ENCODE peak calls at places on chromosomes 16 and 17, in six cellular contexts. S is A549; H is GM12878; O is GM23248; Q is CD8-positive, alpha-beta memory T cell; W is stomach. D is an unnamed sample. For H3K4me1 and H3K9me3, the result is how much of the 10 kb centered on the place peaks cover.

GRCh38 chr16:81902025-81902424 is 109.2 kb downstream of the SDR42E1 start:
- DNase-seq in S (no peak), H (no peak), O (no peak), Q (no peak), W (no peak), D (no peak)

GRCh38 chr17:47292206-47292605 is 31.5 kb upstream of the EFCAB13 start:
- DNase-seq in S (no peak), H (no peak), O (no peak), Q (no peak), W (no peak), D (no peak)

GRCh38 chr16:22063888-22064467 is 28.4 kb upstream of the VWA3A start:
- DNase-seq in S (no peak), H (no peak), O (no peak), Q (no peak), W (no peak), D (no peak)

GRCh38 chr17:31738067-31738466 is 121.0 kb downstream of the COPRS start:
- DNase-seq in S (peak), H (no peak), O (no peak), Q (no peak), W (no peak), D (no peak)

GRCh38 chr17:41392278-41392677 is 5.1 kb downstream of the KRT31 start:
- DNase-seq in S (no peak), H (no peak), O (peak), Q (no peak), W (no peak), D (no peak)

GRCh38 chr17:44987194-44987882 is 19.2 kb upstream of the C1QL1 start:
- DNase-seq in S (no peak), H (no peak), O (peak), Q (no peak), W (no peak), D (peak)

GRCh38 chr16:31093132-31093703 is 1.4 kb downstream of the VKORC1 start:
- DNase-seq in S (peak), H (no peak), O (peak), Q (no peak), W (no peak), D (peak)

GRCh38 chr16:89110641-89111040 is 17.0 kb downstream of the ACSF3 start:
- DNase-seq in S (no peak), H (no peak), O (no peak), Q (no peak), W (no peak), D (no peak)

GRCh38 chr17:37570527-37571093 is 38.6 kb downstream of the SYNRG start:
- DNase-seq in S (peak), H (no peak), O (peak), Q (no peak), W (peak), D (peak)

GRCh38 chr17:263773-264172 is 82.3 kb upstream of the DOC2B start:
- DNase-seq in S (no peak), H (no peak), O (no peak), Q (no peak), W (no peak), D (no peak)

GRCh38 chr16:30551781-30552180 is 6.4 kb downstream of the ZNF764 start:
- DNase-seq in S (no peak), H (no peak), O (no peak), Q (peak), W (no peak), D (no peak)

GRCh38 chr17:51258756-51259573 is 884 bp downstream of the MBTD1 start:
- DNase-seq in S (peak), H (no peak), O (peak), Q (no peak), W (no peak), D (peak)

GRCh38 chr16:88993946-88994600 is 17.1 kb upstream of the CBFA2T3 start:
- DNase-seq in S (no peak), H (no peak), O (no peak), Q (no peak), W (no peak), D (no peak)

GRCh38 chr17:71423871-71424546 is 696.8 kb upstream of the SOX9 start:
- DNase-seq in S (peak), H (no peak), O (peak), Q (no peak), W (no peak), D (no peak)

GRCh38 chr17:27157898-27158297 is 136.0 kb upstream of the WSB1 start:
- DNase-seq in S (no peak), H (no peak), O (no peak), Q (no peak), W (no peak), D (no peak)

GRCh38 chr17:74730491-74731346 is 6.3 kb upstream of the RAB37 start:
- DNase-seq in S (no peak), H (no peak), O (no peak), Q (peak), W (no peak), D (no peak)

GRCh38 chr17:20196314-20196713 is 187.2 kb downstream of the SPECC1 start:
- DNase-seq in S (no peak), H (no peak), O (no peak), Q (no peak), W (no peak), D (no peak)

GRCh38 chr17:76969598-76970172 is 101.5 kb downstream of the MGAT5B start:
- DNase-seq in S (no peak), H (no peak), O (peak), Q (peak), W (no peak), D (peak)

GRCh38 chr17:75864448-75864871 is 9.3 kb upstream of the WBP2 start:
- DNase-seq in S (no peak), H (peak), O (peak), Q (peak), W (peak), D (no peak)

GRCh38 chr17:42553161-42553818 is 567 bp downstream of the HSD17B1 start:
- DNase-seq in S (peak), H (no peak), O (no peak), Q (no peak), W (no peak), D (peak)

GRCh38 chr16:20336955-20337354 is 9.6 kb upstream of the GP2 start:
- DNase-seq in S (no peak), H (no peak), O (no peak), Q (no peak), W (no peak), D (no peak)

GRCh38 chr17:64190468-64190867 is 60.5 kb upstream of the ERN1 start:
- DNase-seq in S (no peak), H (no peak), O (no peak), Q (no peak), W (no peak), D (peak)

GRCh38 chr17:39573447-39574298 is 34.0 kb downstream of the NEUROD2 start:
- DNase-seq in S (peak), H (no peak), O (peak), Q (no peak), W (peak), D (peak)

GRCh38 chr16:87895641-87896141 is 26.4 kb upstream of the SLC7A5 start:
- DNase-seq in S (no peak), H (peak), O (peak), Q (peak), W (peak), D (no peak)

GRCh38 chr16:83928341-83929055 is 24.5 kb upstream of the OSGIN1 start:
- DNase-seq in S (no peak), H (no peak), O (peak), Q (no peak), W (no peak), D (no peak)

GRCh38 chr17:42414782-42415409 is 8.2 kb downstream of the CAVIN1 start:
- DNase-seq in S (no peak), H (no peak), O (no peak), Q (no peak), W (no peak), D (no peak)

GRCh38 chr17:4329838-4330237 is 36.6 kb downstream of the UBE2G1 start:
- DNase-seq in S (peak), H (no peak), O (peak), Q (no peak), W (no peak), D (no peak)

GRCh38 chr16:86984975-86985655 is 332.1 kb downstream of the C16orf95 start:
- DNase-seq in S (no peak), H (no peak), O (peak), Q (no peak), W (no peak), D (no peak)

GRCh38 chr16:56643080-56643778 is 4.8 kb downstream of the MT1A start:
- DNase-seq in S (peak), H (no peak), O (peak), Q (peak), W (peak), D (peak)

GRCh38 chr17:17819561-17819995 is 17.2 kb downstream of the SREBF1 start:
- DNase-seq in S (peak), H (peak), O (peak), Q (peak), W (peak), D (peak)

GRCh38 chr17:17819111-17819510 is 17.7 kb downstream of the SREBF1 start:
- DNase-seq in S (no peak), H (no peak), O (no peak), Q (no peak), W (no peak), D (no peak)

GRCh38 chr17:17816831-17817551 is 19.8 kb downstream of the SREBF1 start:
- DNase-seq in S (no peak), H (no peak), O (no peak), Q (no peak), W (no peak), D (no peak)

GRCh38 chr17:17817552-17817947 is 19.2 kb downstream of the SREBF1 start:
- DNase-seq in S (no peak), H (no peak), O (no peak), Q (no peak), W (no peak), D (no peak)

DNA sequence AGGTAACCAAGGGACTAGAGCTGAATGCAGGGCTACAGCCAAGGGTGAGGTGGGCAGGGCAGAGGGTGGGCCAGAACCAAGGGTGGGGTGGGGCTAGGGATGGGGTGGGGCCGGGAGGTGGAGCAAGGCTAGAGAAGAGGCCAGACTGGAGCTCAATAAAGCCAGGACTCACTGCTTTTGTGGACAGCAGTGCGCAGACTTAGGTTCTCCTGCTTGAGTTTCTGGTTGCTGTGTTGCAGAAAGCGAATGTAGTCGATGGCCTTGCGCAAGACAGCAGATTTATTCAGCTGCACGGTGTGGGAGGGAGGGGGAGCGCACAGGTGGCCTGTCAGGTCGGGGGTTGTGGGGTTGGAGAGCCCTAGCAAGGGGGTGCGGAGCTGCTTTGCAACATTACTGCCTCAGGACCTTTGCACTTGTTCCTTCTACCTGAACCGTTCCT is 18.7 kb downstream of the SREBF1 start:
- DNase-seq in S (peak), H (no peak), O (peak), Q (no peak), W (no peak), D (peak)
- H3K4me1 ChIP-seq in S (half or more), H (under half), O (under half), Q (under half), W (under half), D (under half)

GRCh38 chr16:3377917-3378316 is 22.2 kb downstream of the OR2C1 start:
- DNase-seq in S (no peak), H (no peak), O (no peak), Q (no peak), W (no peak), D (no peak)
- H3K9me3 ChIP-seq in S (half or more), H (under half), O (under half), Q (under half), W (half or more), D (under half)

GRCh38 chr16:69089091-69089912 is 16.2 kb upstream of the HAS3 start:
- DNase-seq in S (peak), H (peak), O (no peak), Q (no peak), W (peak), D (peak)

GRCh38 chr16:69088684-69089083 is 16.8 kb upstream of the HAS3 start:
- DNase-seq in S (no peak), H (no peak), O (no peak), Q (no peak), W (no peak), D (no peak)

GRCh38 chr16:69084301-69084700 is 21.2 kb upstream of the HAS3 start:
- DNase-seq in S (no peak), H (no peak), O (peak), Q (no peak), W (no peak), D (no peak)

GRCh38 chr16:69085032-69085695 is 20.3 kb upstream of the HAS3 start:
- DNase-seq in S (no peak), H (no peak), O (no peak), Q (no peak), W (no peak), D (no peak)

DNA sequence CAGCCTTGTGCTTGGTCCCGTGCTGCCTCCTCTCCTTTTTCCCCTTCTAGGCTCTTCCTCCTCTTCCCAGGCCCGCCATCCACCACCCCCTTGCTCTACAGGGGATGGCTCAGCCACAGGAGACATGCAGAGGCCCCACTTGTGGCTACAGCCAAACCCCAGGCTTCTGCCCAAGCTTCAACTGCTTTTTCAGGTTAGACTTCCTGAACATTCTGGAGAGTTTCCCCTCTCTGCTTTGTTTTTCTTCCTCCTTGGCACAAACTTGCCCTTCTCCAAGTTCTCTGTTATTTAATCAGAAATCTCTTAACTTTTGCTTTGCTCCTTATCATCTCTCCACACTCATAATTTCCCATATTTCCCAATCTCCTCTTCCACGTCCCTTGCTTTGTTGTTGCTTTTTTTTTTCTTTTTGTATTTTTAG is 18.3 kb upstream of the HAS3 start:
- DNase-seq in S (no peak), H (no peak), O (no peak), Q (no peak), W (no peak), D (no peak)
- H3K4me1 ChIP-seq in S (under half), H (under half), O (under half), Q (under half), W (under half), D (under half)

DNA sequence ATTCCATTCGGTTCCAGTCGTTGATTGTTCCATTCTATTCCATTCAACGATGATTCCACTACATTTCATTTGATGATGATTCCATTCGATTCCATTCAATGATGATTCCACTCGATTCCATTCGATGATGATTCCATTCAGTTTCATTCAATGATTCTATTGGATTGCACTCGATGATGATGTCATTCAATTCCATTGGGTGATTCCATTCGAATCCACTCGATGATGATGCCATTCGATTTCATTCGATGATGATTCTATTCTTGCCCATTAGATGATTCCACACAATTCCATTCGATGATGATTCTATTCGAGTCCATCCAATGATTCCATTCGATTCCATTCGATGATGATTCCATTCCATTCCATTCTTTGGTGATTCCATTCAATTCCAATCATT is 1283.7 kb downstream of the TP53TG3F start:
- DNase-seq in S (no peak), H (no peak), O (no peak), Q (no peak), W (no peak), D (no peak)
- H3K9me3 ChIP-seq in S (under half), H (under half), O (under half), Q (under half), W (under half), D (under half)

DNA sequence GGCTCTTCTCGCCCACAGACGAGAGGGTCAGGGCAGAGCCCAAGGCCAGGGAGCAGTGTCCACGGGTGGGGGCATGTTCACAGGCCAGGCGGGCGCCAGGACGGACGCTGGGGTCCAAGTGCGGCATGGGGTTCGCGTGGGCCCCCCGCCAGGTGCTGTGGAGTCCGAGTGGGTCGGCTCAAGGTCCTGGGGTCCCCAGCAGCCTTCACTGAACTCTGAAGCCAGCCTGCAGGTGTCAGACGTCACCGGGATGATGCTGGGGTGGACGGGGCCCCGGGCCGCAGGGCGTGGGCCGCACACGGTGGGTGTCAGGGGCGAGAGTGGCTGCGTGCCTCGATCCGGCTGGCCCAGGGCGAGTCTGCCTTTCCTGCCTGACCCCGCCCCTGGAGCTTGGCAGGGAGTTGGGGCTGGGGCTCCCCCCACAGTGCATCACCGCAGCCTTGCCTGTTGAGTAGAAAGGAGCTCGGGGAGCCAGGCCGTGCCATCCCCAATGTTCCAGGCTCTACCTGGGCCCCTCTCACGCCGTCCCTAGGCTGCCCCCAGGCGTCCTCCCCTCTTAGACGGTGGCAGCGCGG is 19.0 kb downstream of the CACNA1H start:
- DNase-seq in S (no peak), H (no peak), O (no peak), Q (no peak), W (no peak), D (no peak)
- H3K4me1 ChIP-seq in S (under half), H (under half), O (under half), Q (under half), W (under half), D (under half)

GRCh38 chr16:35642322-35642835 is 2183.0 kb downstream of the TP53TG3F start:
- DNase-seq in S (no peak), H (no peak), O (no peak), Q (no peak), W (no peak), D (no peak)
- H3K9me3 ChIP-seq in S (under half), H (under half), O (under half), Q (under half), W (under half), D (under half)

GRCh38 chr16:11727945-11728543 is 14.6 kb downstream of the TXNDC11 start:
- DNase-seq in S (no peak), H (no peak), O (no peak), Q (no peak), W (no peak), D (no peak)

GRCh38 chr16:11726008-11726407 is 16.6 kb downstream of the TXNDC11 start:
- DNase-seq in S (no peak), H (no peak), O (no peak), Q (no peak), W (peak), D (no peak)

GRCh38 chr16:11722468-11722808 is 20.2 kb downstream of the TXNDC11 start:
- DNase-seq in S (no peak), H (no peak), O (no peak), Q (no peak), W (no peak), D (no peak)

GRCh38 chr16:11721781-11722467 is 20.7 kb downstream of the TXNDC11 start:
- DNase-seq in S (no peak), H (no peak), O (no peak), Q (no peak), W (no peak), D (no peak)

DNA sequence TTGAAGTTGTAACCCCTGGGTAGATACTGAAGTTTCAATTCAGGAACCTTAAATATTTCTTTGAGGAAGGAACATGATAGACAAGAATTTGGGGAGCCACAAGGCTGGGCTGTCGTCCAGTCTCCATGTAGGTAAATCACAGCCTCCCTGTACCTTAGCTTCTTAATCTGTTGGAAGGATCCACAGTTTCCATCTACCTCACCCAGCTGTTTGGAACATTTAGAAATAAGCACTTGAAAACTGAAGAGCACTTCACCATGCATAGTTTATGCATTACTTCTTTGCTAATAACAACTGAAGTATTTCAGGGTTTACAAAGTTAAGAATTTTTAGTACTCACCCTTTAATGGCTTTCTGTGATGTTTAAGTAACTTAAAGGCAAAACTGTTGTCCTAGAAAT is 17.2 kb downstream of the TXNDC11 start:
- DNase-seq in S (no peak), H (no peak), O (peak), Q (no peak), W (no peak), D (no peak)
- H3K4me1 ChIP-seq in S (under half), H (under half), O (under half), Q (under half), W (half or more), D (under half)